ENCODE peak calls at places on chromosomes 13 and 19, in seven cellular contexts. One of them, this sample, is unnamed.

GRCh38 chr19:34985249-34986022 is 14.7 kb upstream of the GRAMD1A start:
- DNase-seq in kidney epithelial cell: no peak
- DNase-seq in brain microvascular endothelial cell: no peak
- DNase-seq in transverse colon: no peak
- DNase-seq in heart right ventricle: peak; percentile 78
- DNase-seq in spleen: no peak
- DNase-seq in fibroblast of mammary gland: peak; percentile 33
- DNase-seq in this sample: no peak

GRCh38 chr13:52003551-52003950 is 7.7 kb downstream of the ATP7B start:
- DNase-seq in kidney epithelial cell: no peak
- DNase-seq in brain microvascular endothelial cell: no peak
- DNase-seq in transverse colon: peak; percentile 30
- DNase-seq in heart right ventricle: no peak
- DNase-seq in spleen: no peak
- DNase-seq in fibroblast of mammary gland: no peak
- DNase-seq in this sample: no peak

GRCh38 chr19:3178377-3178972 is at the start of gene S1PR4:
- DNase-seq in kidney epithelial cell: no peak
- DNase-seq in brain microvascular endothelial cell: no peak
- DNase-seq in transverse colon: peak; percentile 33
- DNase-seq in heart right ventricle: no peak
- DNase-seq in spleen: peak; percentile 95
- DNase-seq in fibroblast of mammary gland: no peak
- DNase-seq in this sample: no peak

GRCh38 chr13:52652980-52653303 is 306 bp downstream of the SUGT1 start:
- DNase-seq in kidney epithelial cell: no peak
- DNase-seq in brain microvascular endothelial cell: no peak
- DNase-seq in transverse colon: no peak
- DNase-seq in heart right ventricle: no peak
- DNase-seq in spleen: no peak
- DNase-seq in fibroblast of mammary gland: no peak
- DNase-seq in this sample: no peak

GRCh38 chr19:55118401-55118991 is 1.1 kb upstream of the PPP1R12C start:
- DNase-seq in kidney epithelial cell: no peak
- DNase-seq in brain microvascular endothelial cell: no peak
- DNase-seq in transverse colon: peak; percentile 35
- DNase-seq in heart right ventricle: peak; percentile 77
- DNase-seq in spleen: peak; percentile 79
- DNase-seq in fibroblast of mammary gland: peak; percentile 50
- DNase-seq in this sample: no peak

GRCh38 chr13:35552172-35552844 is 75.8 kb upstream of the MAB21L1 start:
- DNase-seq in kidney epithelial cell: no peak
- DNase-seq in brain microvascular endothelial cell: no peak
- DNase-seq in transverse colon: no peak
- DNase-seq in heart right ventricle: no peak
- DNase-seq in spleen: no peak
- DNase-seq in fibroblast of mammary gland: peak; percentile 61
- DNase-seq in this sample: peak; percentile 66

GRCh38 chr13:51625555-51626345 is 41.5 kb downstream of the WDFY2 start:
- DNase-seq in kidney epithelial cell: no peak
- DNase-seq in brain microvascular endothelial cell: no peak
- DNase-seq in transverse colon: no peak
- DNase-seq in heart right ventricle: no peak
- DNase-seq in spleen: no peak
- DNase-seq in fibroblast of mammary gland: no peak
- DNase-seq in this sample: peak; percentile 71

GRCh38 chr19:39937094-39937493 is 2.7 kb upstream of the FCGBP start:
- DNase-seq in kidney epithelial cell: no peak
- DNase-seq in brain microvascular endothelial cell: no peak
- DNase-seq in transverse colon: no peak
- DNase-seq in heart right ventricle: no peak
- DNase-seq in spleen: no peak
- DNase-seq in fibroblast of mammary gland: no peak
- DNase-seq in this sample: no peak

GRCh38 chr19:16625183-16625958 is 2.6 kb downstream of the MED26 start:
- DNase-seq in kidney epithelial cell: no peak
- DNase-seq in brain microvascular endothelial cell: no peak
- DNase-seq in transverse colon: no peak
- DNase-seq in heart right ventricle: no peak
- DNase-seq in spleen: no peak
- DNase-seq in fibroblast of mammary gland: no peak
- DNase-seq in this sample: no peak

GRCh38 chr19:7500811-7501450 is 12.1 kb upstream of the PEX11G start:
- DNase-seq in kidney epithelial cell: no peak
- DNase-seq in brain microvascular endothelial cell: peak; percentile 39
- DNase-seq in transverse colon: peak; percentile 74
- DNase-seq in heart right ventricle: no peak
- DNase-seq in spleen: peak; percentile 87
- DNase-seq in fibroblast of mammary gland: peak; percentile 29
- DNase-seq in this sample: no peak

GRCh38 chr19:48470856-48471255 is 1.7 kb downstream of the CYTH2 start:
- DNase-seq in kidney epithelial cell: no peak
- DNase-seq in brain microvascular endothelial cell: no peak
- DNase-seq in transverse colon: no peak
- DNase-seq in heart right ventricle: no peak
- DNase-seq in spleen: no peak
- DNase-seq in fibroblast of mammary gland: no peak
- DNase-seq in this sample: no peak

GRCh38 chr19:1611353-1611752 is 6.1 kb upstream of the UQCR11 start:
- DNase-seq in kidney epithelial cell: no peak
- DNase-seq in brain microvascular endothelial cell: no peak
- DNase-seq in transverse colon: no peak
- DNase-seq in heart right ventricle: no peak
- DNase-seq in spleen: no peak
- DNase-seq in fibroblast of mammary gland: no peak
- DNase-seq in this sample: no peak

GRCh38 chr19:41299046-41299754 is 10.8 kb upstream of the CCDC97 start:
- DNase-seq in kidney epithelial cell: no peak
- DNase-seq in brain microvascular endothelial cell: no peak
- DNase-seq in transverse colon: peak; percentile 59
- DNase-seq in heart right ventricle: no peak
- DNase-seq in spleen: no peak
- DNase-seq in fibroblast of mammary gland: no peak
- DNase-seq in this sample: no peak

GRCh38 chr19:38975861-38976271 is 324 bp upstream of the FBXO17 start:
- DNase-seq in kidney epithelial cell: no peak
- DNase-seq in brain microvascular endothelial cell: no peak
- DNase-seq in transverse colon: no peak
- DNase-seq in heart right ventricle: no peak
- DNase-seq in spleen: no peak
- DNase-seq in fibroblast of mammary gland: peak; percentile 49
- DNase-seq in this sample: no peak

GRCh38 chr13:101152184-101152583 is 264.1 kb downstream of the NALCN start:
- DNase-seq in kidney epithelial cell: no peak
- DNase-seq in brain microvascular endothelial cell: no peak
- DNase-seq in transverse colon: no peak
- DNase-seq in heart right ventricle: no peak
- DNase-seq in spleen: no peak
- DNase-seq in fibroblast of mammary gland: no peak
- DNase-seq in this sample: no peak

DNA sequence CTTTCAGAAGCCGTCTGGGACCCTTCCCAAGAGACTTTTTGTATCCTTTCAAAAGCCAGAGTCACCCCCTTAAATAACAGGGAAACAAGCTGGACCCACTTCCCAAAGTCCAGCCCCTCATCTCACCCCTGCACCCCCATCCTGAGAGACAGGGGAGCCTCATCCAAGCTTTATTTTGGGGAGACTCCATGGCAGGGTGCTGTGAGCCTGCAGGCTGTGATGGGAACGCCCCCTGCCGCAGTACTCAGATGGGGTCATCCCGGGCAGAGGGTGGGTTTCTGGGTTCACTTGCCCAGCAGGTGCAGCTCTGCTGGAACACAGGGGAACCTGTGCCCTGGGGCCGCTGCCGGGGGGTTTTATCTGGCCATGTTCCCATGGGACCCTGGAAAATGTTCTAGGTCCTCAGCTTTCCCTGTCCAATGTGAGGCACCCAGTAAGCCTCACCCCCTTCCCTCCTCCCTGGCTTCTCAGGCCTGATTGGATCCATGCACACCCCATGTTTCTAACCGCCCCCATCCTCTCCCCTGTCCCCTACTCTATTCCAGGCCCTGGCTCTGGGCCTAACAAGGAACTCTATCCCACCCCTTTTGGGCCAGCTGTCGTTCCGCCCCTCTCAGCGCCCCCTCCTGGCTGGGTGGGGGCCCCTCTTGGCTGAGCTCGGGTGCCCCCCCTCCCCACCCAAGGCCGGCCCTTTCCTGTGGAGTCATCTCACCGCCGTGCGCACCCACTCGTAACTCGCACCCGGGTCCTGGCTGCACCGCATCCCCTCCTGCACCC is 1.0 kb downstream of the HIF3A start:
- DNase-seq in kidney epithelial cell: no peak
- DNase-seq in brain microvascular endothelial cell: no peak
- DNase-seq in transverse colon: peak; percentile 69
- DNase-seq in heart right ventricle: peak; percentile 85
- DNase-seq in spleen: no peak
- DNase-seq in fibroblast of mammary gland: peak; percentile 54
- DNase-seq in this sample: no peak
- H3K4me3 ChIP-seq in kidney epithelial cell: no peak overlapping the region
- H3K4me3 ChIP-seq in brain microvascular endothelial cell: peak overlapping the region; percentile 20
- H3K4me3 ChIP-seq in transverse colon: peak overlapping the region; percentile 51
- H3K4me3 ChIP-seq in heart right ventricle: peak overlapping the region; percentile 45
- H3K4me3 ChIP-seq in spleen: peak overlapping the region; percentile 13
- H3K4me3 ChIP-seq in fibroblast of mammary gland: peak overlapping the region; percentile 61
- H3K4me3 ChIP-seq in this sample: peak overlapping the region; percentile 58

DNA sequence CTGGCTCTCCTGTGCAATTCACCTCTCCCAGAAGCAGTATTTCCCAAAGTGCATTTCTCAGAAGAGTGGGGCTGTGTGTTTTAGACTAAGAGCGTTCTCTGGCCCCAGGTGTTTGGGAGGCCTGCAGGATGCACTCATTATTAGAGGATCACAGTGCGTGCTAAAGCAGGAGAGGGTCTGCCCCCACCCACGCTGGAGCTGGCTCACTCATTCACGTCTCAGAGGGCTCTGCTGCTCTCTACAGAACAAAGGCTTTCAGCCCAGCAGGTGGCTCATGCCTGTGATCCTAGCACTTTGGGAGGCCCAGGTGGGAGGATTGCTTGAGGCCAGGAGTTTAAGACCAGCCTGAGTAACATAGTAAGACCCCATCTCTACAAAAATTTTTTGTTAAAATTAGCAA is 756.7 kb downstream of the UQCRFS1 start:
- DNase-seq in kidney epithelial cell: no peak
- DNase-seq in brain microvascular endothelial cell: no peak
- DNase-seq in transverse colon: no peak
- DNase-seq in heart right ventricle: no peak
- DNase-seq in spleen: no peak
- DNase-seq in fibroblast of mammary gland: no peak
- DNase-seq in this sample: no peak
- TF ChIP-seq CTCF in kidney epithelial cell: no peak
- TF ChIP-seq CTCF in brain microvascular endothelial cell: no peak
- TF ChIP-seq CTCF in transverse colon: no peak
- TF ChIP-seq CTCF in heart right ventricle: no peak
- TF ChIP-seq CTCF in spleen: no peak
- TF ChIP-seq CTCF in fibroblast of mammary gland: no peak
- TF ChIP-seq CTCF in this sample: no peak

GRCh38 chr13:99601535-99601934 is 100.3 kb downstream of the TM9SF2 start:
- DNase-seq in kidney epithelial cell: no peak
- DNase-seq in brain microvascular endothelial cell: no peak
- DNase-seq in transverse colon: no peak
- DNase-seq in heart right ventricle: no peak
- DNase-seq in spleen: no peak
- DNase-seq in fibroblast of mammary gland: no peak
- DNase-seq in this sample: no peak
- H3K4me3 ChIP-seq in kidney epithelial cell: no peak overlapping the region
- H3K4me3 ChIP-seq in brain microvascular endothelial cell: no peak overlapping the region
- H3K4me3 ChIP-seq in transverse colon: no peak overlapping the region
- H3K4me3 ChIP-seq in heart right ventricle: no peak overlapping the region
- H3K4me3 ChIP-seq in spleen: no peak overlapping the region
- H3K4me3 ChIP-seq in fibroblast of mammary gland: no peak overlapping the region
- H3K4me3 ChIP-seq in this sample: no peak overlapping the region

GRCh38 chr19:6092329-6093286 is 17.7 kb downstream of the RFX2 start:
- DNase-seq in kidney epithelial cell: peak; percentile 72
- DNase-seq in brain microvascular endothelial cell: peak; percentile 73
- DNase-seq in transverse colon: peak; percentile 91
- DNase-seq in heart right ventricle: peak; percentile 78
- DNase-seq in spleen: no peak
- DNase-seq in fibroblast of mammary gland: peak; percentile 85
- DNase-seq in this sample: peak; percentile 89
- TF ChIP-seq CTCF in kidney epithelial cell: no peak
- TF ChIP-seq CTCF in brain microvascular endothelial cell: no peak
- TF ChIP-seq CTCF in transverse colon: peak; percentile 60
- TF ChIP-seq CTCF in heart right ventricle: no peak
- TF ChIP-seq CTCF in spleen: no peak
- TF ChIP-seq CTCF in fibroblast of mammary gland: no peak
- TF ChIP-seq CTCF in this sample: no peak

GRCh38 chr19:12696366-12697335 is at the start of gene FBXW9:
- DNase-seq in kidney epithelial cell: peak; percentile 76
- DNase-seq in brain microvascular endothelial cell: peak; percentile 97
- DNase-seq in transverse colon: peak; percentile 97
- DNase-seq in heart right ventricle: peak; percentile 96
- DNase-seq in spleen: peak; percentile 97
- DNase-seq in fibroblast of mammary gland: peak; percentile 95
- DNase-seq in this sample: peak; percentile 85

GRCh38 chr19:12695090-12695489 is 1.3 kb downstream of the FBXW9 start:
- DNase-seq in kidney epithelial cell: no peak
- DNase-seq in brain microvascular endothelial cell: no peak
- DNase-seq in transverse colon: no peak
- DNase-seq in heart right ventricle: no peak
- DNase-seq in spleen: no peak
- DNase-seq in fibroblast of mammary gland: no peak
- DNase-seq in this sample: no peak

GRCh38 chr19:12694641-12695040 is 1.8 kb downstream of the FBXW9 start:
- DNase-seq in kidney epithelial cell: no peak
- DNase-seq in brain microvascular endothelial cell: no peak
- DNase-seq in transverse colon: no peak
- DNase-seq in heart right ventricle: no peak
- DNase-seq in spleen: no peak
- DNase-seq in fibroblast of mammary gland: no peak
- DNase-seq in this sample: no peak

GRCh38 chr19:12695997-12696365 is 450 bp downstream of the FBXW9 start:
- DNase-seq in kidney epithelial cell: no peak
- DNase-seq in brain microvascular endothelial cell: no peak
- DNase-seq in transverse colon: no peak
- DNase-seq in heart right ventricle: no peak
- DNase-seq in spleen: no peak
- DNase-seq in fibroblast of mammary gland: no peak
- DNase-seq in this sample: no peak

DNA sequence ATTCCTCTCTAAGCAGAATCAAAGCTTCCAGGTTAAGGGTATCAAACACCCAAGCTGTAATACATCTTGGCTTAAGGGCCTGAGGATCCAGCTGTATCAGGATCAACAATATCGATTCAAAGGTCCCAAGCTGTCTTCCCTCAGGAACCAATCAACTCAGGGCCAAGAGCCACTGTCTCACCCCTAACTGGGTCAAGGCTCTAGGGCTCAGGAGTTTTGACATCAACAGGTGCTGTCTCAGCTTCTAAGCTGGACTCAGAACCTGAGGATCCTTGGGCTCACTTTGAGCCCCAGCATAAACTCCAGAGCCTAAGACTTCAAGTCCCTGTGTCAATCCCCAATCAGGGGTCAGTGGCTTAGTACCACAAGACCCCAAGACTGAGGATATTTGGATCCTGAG is 917 bp downstream of the FBXW9 start:
- DNase-seq in kidney epithelial cell: no peak
- DNase-seq in brain microvascular endothelial cell: no peak
- DNase-seq in transverse colon: no peak
- DNase-seq in heart right ventricle: no peak
- DNase-seq in spleen: no peak
- DNase-seq in fibroblast of mammary gland: no peak
- DNase-seq in this sample: no peak
- H3K4me3 ChIP-seq in kidney epithelial cell: peak overlapping the region; percentile 95
- H3K4me3 ChIP-seq in brain microvascular endothelial cell: peak overlapping the region; percentile 89
- H3K4me3 ChIP-seq in transverse colon: peak overlapping the region; percentile 91
- H3K4me3 ChIP-seq in heart right ventricle: no peak overlapping the region
- H3K4me3 ChIP-seq in spleen: peak overlapping the region; percentile 96
- H3K4me3 ChIP-seq in fibroblast of mammary gland: peak overlapping the region; percentile 80
- H3K4me3 ChIP-seq in this sample: peak overlapping the region; percentile 88

This sample was measured in retinal pigment epithelial cell.